ENCODE peak calls at places on chromosome X, in seven cellular contexts. One of them, this sample, is unnamed.

GRCh38 chrX:78011846-78012245 is 42.4 kb upstream of the PGAM4 start:
- DNase-seq in substantia nigra: no peak
- DNase-seq in GM19239: no peak
- DNase-seq in GM04504: no peak
- DNase-seq in activated CD8-positive, alpha-beta memory T cell treated with anti-CD3 and anti-CD28 coated beads, Interleukin-2, amount 50 U/mL, for 4 hours: no peak
- DNase-seq in EL: peak; percentile 6
- DNase-seq in DND-41: no peak
- DNase-seq in this sample: no peak

GRCh38 chrX:76439188-76439587 is 11.7 kb downstream of the MAGEE1 start:
- DNase-seq in GM04504: no peak
- DNase-seq in GM19239: no peak
- DNase-seq in activated CD8-positive, alpha-beta memory T cell treated with anti-CD3 and anti-CD28 coated beads, Interleukin-2, amount 50 U/mL, for 4 hours: no peak
- DNase-seq in DND-41: no peak
- DNase-seq in substantia nigra: no peak
- DNase-seq in EL: no peak
- DNase-seq in this sample: no peak

GRCh38 chrX:39602226-39602625 is 495.5 kb downstream of the BCOR start:
- DNase-seq in activated CD8-positive, alpha-beta memory T cell treated with anti-CD3 and anti-CD28 coated beads, Interleukin-2, amount 50 U/mL, for 4 hours: no peak
- DNase-seq in EL: no peak
- DNase-seq in GM19239: no peak
- DNase-seq in substantia nigra: no peak
- DNase-seq in DND-41: no peak
- DNase-seq in GM04504: no peak
- DNase-seq in this sample: no peak

GRCh38 chrX:21806691-21807090 is 32.7 kb upstream of the MBTPS2 start:
- DNase-seq in GM19239: no peak
- DNase-seq in GM04504: no peak
- DNase-seq in activated CD8-positive, alpha-beta memory T cell treated with anti-CD3 and anti-CD28 coated beads, Interleukin-2, amount 50 U/mL, for 4 hours: no peak
- DNase-seq in EL: peak; percentile 0
- DNase-seq in DND-41: no peak
- DNase-seq in substantia nigra: no peak
- DNase-seq in this sample: no peak

GRCh38 chrX:2710496-2710895 is 19.4 kb downstream of the CD99 start:
- DNase-seq in DND-41: peak; percentile 47
- DNase-seq in activated CD8-positive, alpha-beta memory T cell treated with anti-CD3 and anti-CD28 coated beads, Interleukin-2, amount 50 U/mL, for 4 hours: no peak
- DNase-seq in substantia nigra: no peak
- DNase-seq in EL: no peak
- DNase-seq in GM19239: no peak
- DNase-seq in GM04504: no peak
- DNase-seq in this sample: no peak

GRCh38 chrX:64202808-64203320 is 2.6 kb downstream of the AMER1 start:
- DNase-seq in activated CD8-positive, alpha-beta memory T cell treated with anti-CD3 and anti-CD28 coated beads, Interleukin-2, amount 50 U/mL, for 4 hours: no peak
- DNase-seq in substantia nigra: no peak
- DNase-seq in EL: no peak
- DNase-seq in DND-41: no peak
- DNase-seq in GM19239: no peak
- DNase-seq in GM04504: no peak
- DNase-seq in this sample: no peak

GRCh38 chrX:71859637-71860036 is 51.0 kb upstream of the NHSL2 start:
- DNase-seq in activated CD8-positive, alpha-beta memory T cell treated with anti-CD3 and anti-CD28 coated beads, Interleukin-2, amount 50 U/mL, for 4 hours: no peak
- DNase-seq in EL: peak; percentile 34
- DNase-seq in DND-41: peak; percentile 35
- DNase-seq in GM19239: no peak
- DNase-seq in substantia nigra: no peak
- DNase-seq in GM04504: peak; percentile 5
- DNase-seq in this sample: peak; percentile 16

GRCh38 chrX:2439613-2440012 is 61.2 kb downstream of the DHRSX start:
- DNase-seq in GM19239: no peak
- DNase-seq in activated CD8-positive, alpha-beta memory T cell treated with anti-CD3 and anti-CD28 coated beads, Interleukin-2, amount 50 U/mL, for 4 hours: no peak
- DNase-seq in DND-41: no peak
- DNase-seq in substantia nigra: no peak
- DNase-seq in EL: no peak
- DNase-seq in GM04504: no peak
- DNase-seq in this sample: no peak

GRCh38 chrX:15404712-15405111 is 20.5 kb upstream of the VEGFD start:
- DNase-seq in GM19239: no peak
- DNase-seq in GM04504: no peak
- DNase-seq in EL: no peak
- DNase-seq in activated CD8-positive, alpha-beta memory T cell treated with anti-CD3 and anti-CD28 coated beads, Interleukin-2, amount 50 U/mL, for 4 hours: no peak
- DNase-seq in substantia nigra: no peak
- DNase-seq in DND-41: no peak
- DNase-seq in this sample: no peak

GRCh38 chrX:18793601-18794089 is 86.2 kb downstream of the PPEF1 start:
- DNase-seq in EL: no peak
- DNase-seq in activated CD8-positive, alpha-beta memory T cell treated with anti-CD3 and anti-CD28 coated beads, Interleukin-2, amount 50 U/mL, for 4 hours: no peak
- DNase-seq in GM19239: no peak
- DNase-seq in DND-41: no peak
- DNase-seq in substantia nigra: no peak
- DNase-seq in GM04504: no peak
- DNase-seq in this sample: peak; percentile 8

GRCh38 chrX:38768079-38768478 is 33.2 kb upstream of the MID1IP1 start:
- DNase-seq in DND-41: no peak
- DNase-seq in GM19239: no peak
- DNase-seq in EL: peak; percentile 13
- DNase-seq in GM04504: no peak
- DNase-seq in activated CD8-positive, alpha-beta memory T cell treated with anti-CD3 and anti-CD28 coated beads, Interleukin-2, amount 50 U/mL, for 4 hours: no peak
- DNase-seq in substantia nigra: no peak
- DNase-seq in this sample: no peak

GRCh38 chrX:151722241-151722846 is 6.5 kb downstream of the FATE1 start:
- DNase-seq in GM19239: no peak
- DNase-seq in EL: peak; percentile 9
- DNase-seq in DND-41: no peak
- DNase-seq in substantia nigra: no peak
- DNase-seq in activated CD8-positive, alpha-beta memory T cell treated with anti-CD3 and anti-CD28 coated beads, Interleukin-2, amount 50 U/mL, for 4 hours: no peak
- DNase-seq in GM04504: peak; percentile 3
- DNase-seq in this sample: peak; percentile 63

GRCh38 chrX:12378263-12378662 is 240.0 kb downstream of the FRMPD4 start:
- DNase-seq in substantia nigra: no peak
- DNase-seq in GM19239: no peak
- DNase-seq in GM04504: no peak
- DNase-seq in activated CD8-positive, alpha-beta memory T cell treated with anti-CD3 and anti-CD28 coated beads, Interleukin-2, amount 50 U/mL, for 4 hours: no peak
- DNase-seq in DND-41: no peak
- DNase-seq in EL: no peak
- DNase-seq in this sample: no peak

GRCh38 chrX:153334654-153335295 is 822 bp downstream of the ZNF275 start:
- DNase-seq in EL: no peak
- DNase-seq in activated CD8-positive, alpha-beta memory T cell treated with anti-CD3 and anti-CD28 coated beads, Interleukin-2, amount 50 U/mL, for 4 hours: no peak
- DNase-seq in GM19239: no peak
- DNase-seq in DND-41: no peak
- DNase-seq in substantia nigra: no peak
- DNase-seq in GM04504: no peak
- DNase-seq in this sample: no peak

GRCh38 chrX:71579990-71580380 is 1.7 kb downstream of the GCNA start:
- DNase-seq in EL: no peak
- DNase-seq in DND-41: no peak
- DNase-seq in activated CD8-positive, alpha-beta memory T cell treated with anti-CD3 and anti-CD28 coated beads, Interleukin-2, amount 50 U/mL, for 4 hours: no peak
- DNase-seq in GM04504: no peak
- DNase-seq in substantia nigra: no peak
- DNase-seq in GM19239: no peak
- DNase-seq in this sample: no peak

GRCh38 chrX:66553973-66554372 is 84.9 kb downstream of the EDA2R start:
- DNase-seq in GM19239: no peak
- DNase-seq in GM04504: no peak
- DNase-seq in activated CD8-positive, alpha-beta memory T cell treated with anti-CD3 and anti-CD28 coated beads, Interleukin-2, amount 50 U/mL, for 4 hours: no peak
- DNase-seq in EL: no peak
- DNase-seq in substantia nigra: no peak
- DNase-seq in DND-41: peak; percentile 26
- DNase-seq in this sample: no peak

GRCh38 chrX:45710081-45710801 is 509.6 kb upstream of the DIPK2B start:
- DNase-seq in GM19239: peak; percentile 0
- DNase-seq in DND-41: no peak
- DNase-seq in activated CD8-positive, alpha-beta memory T cell treated with anti-CD3 and anti-CD28 coated beads, Interleukin-2, amount 50 U/mL, for 4 hours: peak; percentile 21
- DNase-seq in substantia nigra: no peak
- DNase-seq in EL: peak; percentile 92
- DNase-seq in GM04504: peak; percentile 91
- DNase-seq in this sample: no peak

GRCh38 chrX:47210661-47211425 is 7.6 kb upstream of the CDK16 start:
- DNase-seq in activated CD8-positive, alpha-beta memory T cell treated with anti-CD3 and anti-CD28 coated beads, Interleukin-2, amount 50 U/mL, for 4 hours: no peak
- DNase-seq in EL: no peak
- DNase-seq in DND-41: no peak
- DNase-seq in substantia nigra: no peak
- DNase-seq in GM19239: no peak
- DNase-seq in GM04504: no peak
- DNase-seq in this sample: no peak

GRCh38 chrX:96480081-96480480 is 204.6 kb upstream of the DIAPH2 start:
- DNase-seq in DND-41: no peak
- DNase-seq in GM19239: no peak
- DNase-seq in GM04504: peak; percentile 2
- DNase-seq in substantia nigra: no peak
- DNase-seq in EL: peak; percentile 60
- DNase-seq in activated CD8-positive, alpha-beta memory T cell treated with anti-CD3 and anti-CD28 coated beads, Interleukin-2, amount 50 U/mL, for 4 hours: no peak
- DNase-seq in this sample: no peak

GRCh38 chrX:105821471-105822081 is 763 bp upstream of the NRK start:
- DNase-seq in GM19239: no peak
- DNase-seq in DND-41: no peak
- DNase-seq in GM04504: no peak
- DNase-seq in substantia nigra: no peak
- DNase-seq in EL: no peak
- DNase-seq in activated CD8-positive, alpha-beta memory T cell treated with anti-CD3 and anti-CD28 coated beads, Interleukin-2, amount 50 U/mL, for 4 hours: no peak
- DNase-seq in this sample: peak; percentile 25

GRCh38 chrX:109797311-109797975 is 64.4 kb upstream of the ACSL4 start:
- DNase-seq in GM19239: no peak
- DNase-seq in EL: peak; percentile 3
- DNase-seq in GM04504: no peak
- DNase-seq in substantia nigra: no peak
- DNase-seq in DND-41: no peak
- DNase-seq in activated CD8-positive, alpha-beta memory T cell treated with anti-CD3 and anti-CD28 coated beads, Interleukin-2, amount 50 U/mL, for 4 hours: no peak
- DNase-seq in this sample: no peak

GRCh38 chrX:1075156-1075555 is 137.3 kb downstream of the CRLF2 start:
- DNase-seq in EL: no peak
- DNase-seq in GM04504: no peak
- DNase-seq in GM19239: no peak
- DNase-seq in substantia nigra: no peak
- DNase-seq in activated CD8-positive, alpha-beta memory T cell treated with anti-CD3 and anti-CD28 coated beads, Interleukin-2, amount 50 U/mL, for 4 hours: no peak
- DNase-seq in DND-41: no peak
- DNase-seq in this sample: no peak

GRCh38 chrX:110853610-110854009 is 58.0 kb upstream of the CHRDL1 start:
- DNase-seq in GM04504: no peak
- DNase-seq in substantia nigra: no peak
- DNase-seq in GM19239: no peak
- DNase-seq in DND-41: no peak
- DNase-seq in activated CD8-positive, alpha-beta memory T cell treated with anti-CD3 and anti-CD28 coated beads, Interleukin-2, amount 50 U/mL, for 4 hours: no peak
- DNase-seq in EL: peak; percentile 29
- DNase-seq in this sample: peak; percentile 24